ENCODE peak calls at places on chromosome 13, in eight cellular contexts. F, U, O, B, G, K, M and L are unnamed samples.
A peak's percentile ranks its signal among the peaks of the same experiment; 100 is the strongest.

GRCh38 chr13:72390909-72391308 is 336.5 kb downstream of the MZT1 start:
- DNase-seq in F (no peak), U (no peak), O (no peak), B (no peak), G (no peak), K (no peak), M (no peak), L (no peak)

GRCh38 chr13:86870388-86870966 is 800.7 kb upstream of the SLITRK5 start:
- DNase-seq in F (peak; percentile 22), U (no peak), O (no peak), B (no peak), G (no peak), K (no peak), M (peak; percentile 11), L (no peak)

GRCh38 chr13:58704953-58705352 is 1073.4 kb downstream of the PCDH17 start:
- DNase-seq in F (no peak), U (no peak), O (no peak), B (no peak), G (no peak), K (no peak), M (no peak), L (no peak)

GRCh38 chr13:73715114-73715909 is 418.9 kb downstream of the KLF12 start:
- DNase-seq in F (no peak), U (no peak), O (peak; percentile 66), B (peak; percentile 35), G (no peak), K (no peak), M (no peak), L (no peak)

GRCh38 chr13:70623260-70623659 is 515.0 kb upstream of the KLHL1 start:
- DNase-seq in F (no peak), U (no peak), O (no peak), B (no peak), G (no peak), K (no peak), M (peak; percentile 2), L (no peak)

GRCh38 chr13:30173301-30173605 is 134.1 kb downstream of the KATNAL1 start:
- DNase-seq in F (no peak), U (no peak), O (no peak), B (no peak), G (no peak), K (no peak), M (no peak), L (no peak)

GRCh38 chr13:79451500-79451962 is 29.4 kb upstream of the NDFIP2 start:
- DNase-seq in F (no peak), U (peak; percentile 17), O (peak; percentile 41), B (peak; percentile 79), G (no peak), K (no peak), M (no peak), L (no peak)

GRCh38 chr13:34842466-34842865 is 99.6 kb upstream of the NBEA start:
- DNase-seq in F (no peak), U (no peak), O (no peak), B (no peak), G (no peak), K (no peak), M (no peak), L (no peak)

GRCh38 chr13:60230593-60230992 is 66.9 kb upstream of the DIAPH3 start:
- DNase-seq in F (peak; percentile 84), U (no peak), O (no peak), B (no peak), G (no peak), K (no peak), M (no peak), L (no peak)

GRCh38 chr13:100493418-100493817 is 95.2 kb downstream of the GGACT start:
- DNase-seq in F (no peak), U (no peak), O (no peak), B (no peak), G (no peak), K (no peak), M (no peak), L (no peak)

GRCh38 chr13:100491164-100491847 is 97.3 kb downstream of the GGACT start:
- DNase-seq in F (no peak), U (no peak), O (no peak), B (no peak), G (no peak), K (no peak), M (no peak), L (no peak)

GRCh38 chr13:100485265-100485664 is 103.3 kb downstream of the GGACT start:
- DNase-seq in F (no peak), U (no peak), O (no peak), B (no peak), G (no peak), K (no peak), M (no peak), L (no peak)

GRCh38 chr13:100495455-100495854 is 93.1 kb downstream of the GGACT start:
- DNase-seq in F (no peak), U (no peak), O (no peak), B (no peak), G (no peak), K (no peak), M (no peak), L (no peak)

GRCh38 chr13:100490692-100491091 is 97.9 kb downstream of the GGACT start:
- DNase-seq in F (no peak), U (no peak), O (no peak), B (no peak), G (no peak), K (no peak), M (peak; percentile 43), L (peak; percentile 34)
- H3K4me3 ChIP-seq in F (no peak overlapping the region), U (no peak overlapping the region), O (no peak overlapping the region), B (no peak overlapping the region), G (no peak overlapping the region), K (no peak overlapping the region), M (no peak overlapping the region), L (no peak overlapping the region)

DNA sequence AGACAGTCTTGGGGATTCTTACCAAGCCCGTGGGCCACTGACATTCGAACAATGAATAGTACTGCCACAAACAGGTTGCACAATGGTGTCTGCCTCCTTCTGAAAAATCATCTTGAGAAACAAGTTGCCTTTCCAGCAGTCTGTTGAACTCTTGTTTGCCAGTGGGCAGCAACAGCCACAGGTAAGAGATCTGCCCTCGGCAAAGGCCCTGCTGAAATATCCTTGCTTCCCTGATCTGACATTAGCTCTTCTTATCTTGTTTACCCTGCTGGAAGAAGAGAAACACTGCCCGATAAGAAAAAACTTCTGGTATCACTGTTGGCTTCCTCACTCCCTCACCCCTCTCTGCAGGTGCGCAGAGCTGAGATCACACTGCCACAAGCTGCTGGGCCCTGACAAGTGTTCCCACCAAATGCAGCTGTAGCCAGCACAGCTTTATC is 2.0 kb downstream of the DOCK9 start:
- DNase-seq in F (peak; percentile 32), U (no peak), O (no peak), B (no peak), G (no peak), K (no peak), M (peak; percentile 59), L (peak; percentile 79)
- H3K4me1 ChIP-seq in F (peaks cover 54% of the 10 kb centered on the region), U (no peaks in the 10 kb centered on the region), O (peaks cover 54% of the 10 kb centered on the region), B (peaks cover 46% of the 10 kb centered on the region), G (peaks cover 28% of the 10 kb centered on the region), K (peaks cover 1% of the 10 kb centered on the region), M (peaks cover 39% of the 10 kb centered on the region), L (peaks cover 66% of the 10 kb centered on the region)

GRCh38 chr13:112519517-112520060 is 68.4 kb downstream of the TUBGCP3 start:
- DNase-seq in F (no peak), U (no peak), O (no peak), B (no peak), G (no peak), K (no peak), M (no peak), L (no peak)

GRCh38 chr13:112521073-112521685 is 66.8 kb downstream of the TUBGCP3 start:
- DNase-seq in F (no peak), U (no peak), O (no peak), B (no peak), G (no peak), K (no peak), M (no peak), L (no peak)

GRCh38 chr13:112525306-112525945 is 62.5 kb downstream of the TUBGCP3 start:
- DNase-seq in F (no peak), U (no peak), O (no peak), B (no peak), G (no peak), K (no peak), M (no peak), L (no peak)

GRCh38 chr13:112526146-112526853 is 61.7 kb downstream of the TUBGCP3 start:
- DNase-seq in F (no peak), U (no peak), O (no peak), B (no peak), G (no peak), K (no peak), M (no peak), L (no peak)

DNA sequence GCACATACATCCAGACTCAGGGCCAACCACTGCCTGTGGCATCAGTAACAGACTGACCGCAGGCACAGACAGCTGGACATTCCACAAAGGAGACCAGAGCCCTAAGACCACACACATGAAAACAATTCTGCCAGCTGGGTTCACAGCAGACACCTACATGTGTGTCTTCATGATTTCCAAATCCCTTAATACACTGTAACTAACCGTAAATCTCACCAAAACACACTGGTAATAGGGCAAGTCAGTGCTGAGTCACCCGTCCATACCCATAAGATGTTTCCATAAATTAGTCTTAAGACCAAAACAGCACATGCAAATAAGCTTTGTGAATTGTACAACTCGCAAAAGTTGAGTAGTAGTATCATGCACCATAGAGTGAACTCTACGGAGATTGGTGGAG is 65.4 kb downstream of the TUBGCP3 start:
- DNase-seq in F (no peak), U (no peak), O (no peak), B (no peak), G (no peak), K (no peak), M (no peak), L (no peak)
- H3K36me3 ChIP-seq in F (peaks cover 16% of the 10 kb centered on the region), U (peaks cover 9% of the 10 kb centered on the region), O (peaks cover 74% of the 10 kb centered on the region), B (peaks cover 18% of the 10 kb centered on the region), G (peaks cover 32% of the 10 kb centered on the region), K (peaks cover 14% of the 10 kb centered on the region), M (peaks cover 5% of the 10 kb centered on the region), L (peaks cover 2% of the 10 kb centered on the region)

GRCh38 chr13:32214073-32214472 is 101.1 kb downstream of the ZAR1L start:
- DNase-seq in F (no peak), U (no peak), O (no peak), B (no peak), G (no peak), K (no peak), M (no peak), L (no peak)

GRCh38 chr13:32209670-32210069 is 105.5 kb downstream of the ZAR1L start:
- DNase-seq in F (peak; percentile 5), U (no peak), O (no peak), B (no peak), G (no peak), K (no peak), M (no peak), L (peak; percentile 38)

GRCh38 chr13:32212420-32212819 is 102.7 kb downstream of the ZAR1L start:
- DNase-seq in F (no peak), U (no peak), O (no peak), B (no peak), G (no peak), K (no peak), M (no peak), L (no peak)

GRCh38 chr13:32210081-32210480 is 105.1 kb downstream of the ZAR1L start:
- DNase-seq in F (no peak), U (no peak), O (no peak), B (no peak), G (no peak), K (no peak), M (no peak), L (no peak)

DNA sequence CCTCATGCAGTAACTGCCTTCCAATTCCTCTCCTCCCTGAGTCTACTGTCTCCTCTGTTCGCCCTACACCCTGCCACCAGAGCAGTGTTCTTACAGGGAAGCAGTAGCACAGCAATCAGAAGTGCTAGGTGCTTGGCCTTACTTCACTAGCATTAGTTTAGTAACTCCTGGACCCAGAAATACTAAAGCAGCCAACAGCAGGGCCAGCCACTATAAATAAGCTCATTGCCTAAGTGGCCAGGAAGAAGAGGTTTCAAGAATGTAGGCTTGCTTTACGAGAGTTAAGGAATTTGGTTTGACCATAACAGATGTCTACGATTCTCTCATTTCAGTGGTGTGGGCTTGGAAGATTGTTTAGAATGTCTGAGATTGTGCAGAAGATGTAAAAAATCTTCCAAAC is 103.4 kb downstream of the ZAR1L start:
- DNase-seq in F (peak; percentile 36), U (no peak), O (no peak), B (no peak), G (no peak), K (no peak), M (no peak), L (no peak)
- H3K4me3 ChIP-seq in F (no peak overlapping the region), U (no peak overlapping the region), O (no peak overlapping the region), B (no peak overlapping the region), G (no peak overlapping the region), K (no peak overlapping the region), M (no peak overlapping the region), L (no peak overlapping the region)